ENCODE peak calls at places on chromosomes 11 and 22, in seven cellular contexts. One of them, this sample, is unnamed.

GRCh38 chr11:9039194-9039593 is 35.4 kb upstream of the NRIP3 start:
- DNase-seq in WTC11: no peak
- DNase-seq in body of pancreas: no peak
- DNase-seq in RWPE1: peak
- DNase-seq in A549: no peak
- DNase-seq in osteoblast: no peak
- DNase-seq in LNCaP clone FGC: no peak
- DNase-seq in this sample: no peak

GRCh38 chr11:85723088-85723487 is 37.1 kb upstream of the CCDC89 start:
- DNase-seq in body of pancreas: no peak
- DNase-seq in LNCaP clone FGC: no peak
- DNase-seq in RWPE1: peak
- DNase-seq in osteoblast: no peak
- DNase-seq in A549: no peak
- DNase-seq in WTC11: no peak
- DNase-seq in this sample: no peak

GRCh38 chr11:130315354-130315970 is 745 bp upstream of the ZBTB44 start:
- DNase-seq in LNCaP clone FGC: no peak
- DNase-seq in RWPE1: no peak
- DNase-seq in osteoblast: no peak
- DNase-seq in WTC11: peak
- DNase-seq in A549: no peak
- DNase-seq in body of pancreas: peak
- DNase-seq in this sample: no peak

GRCh38 chr11:69039501-69039900 is 9.2 kb upstream of the TPCN2 start:
- DNase-seq in WTC11: no peak
- DNase-seq in RWPE1: no peak
- DNase-seq in A549: no peak
- DNase-seq in osteoblast: peak
- DNase-seq in body of pancreas: no peak
- DNase-seq in LNCaP clone FGC: no peak
- DNase-seq in this sample: no peak

GRCh38 chr11:131977231-131977630 is 606.8 kb downstream of the NTM start:
- DNase-seq in body of pancreas: no peak
- DNase-seq in WTC11: no peak
- DNase-seq in A549: no peak
- DNase-seq in RWPE1: peak
- DNase-seq in LNCaP clone FGC: no peak
- DNase-seq in osteoblast: no peak
- DNase-seq in this sample: no peak

GRCh38 chr11:71120346-71120963 is 131.9 kb downstream of the SHANK2 start:
- DNase-seq in RWPE1: peak
- DNase-seq in LNCaP clone FGC: no peak
- DNase-seq in body of pancreas: peak
- DNase-seq in WTC11: peak
- DNase-seq in osteoblast: no peak
- DNase-seq in A549: peak
- DNase-seq in this sample: no peak

GRCh38 chr11:75288846-75289760 is 48.5 kb downstream of the TPBGL start:
- DNase-seq in LNCaP clone FGC: peak
- DNase-seq in A549: no peak
- DNase-seq in osteoblast: peak
- DNase-seq in RWPE1: no peak
- DNase-seq in WTC11: no peak
- DNase-seq in body of pancreas: no peak
- DNase-seq in this sample: no peak

GRCh38 chr11:112537846-112538330 is 277.2 kb upstream of the PLET1 start:
- DNase-seq in LNCaP clone FGC: no peak
- DNase-seq in body of pancreas: no peak
- DNase-seq in RWPE1: peak
- DNase-seq in A549: no peak
- DNase-seq in osteoblast: no peak
- DNase-seq in WTC11: no peak
- DNase-seq in this sample: no peak

GRCh38 chr22:22384668-22385244 is 123.8 kb downstream of the ZNF280B start:
- DNase-seq in LNCaP clone FGC: no peak
- DNase-seq in RWPE1: no peak
- DNase-seq in body of pancreas: no peak
- DNase-seq in WTC11: no peak
- DNase-seq in A549: no peak
- DNase-seq in osteoblast: no peak
- DNase-seq in this sample: no peak
- TF ChIP-seq CTCF in LNCaP clone FGC: no peak
- TF ChIP-seq CTCF in RWPE1: no peak
- TF ChIP-seq CTCF in body of pancreas: no peak
- TF ChIP-seq CTCF in WTC11: no peak
- TF ChIP-seq CTCF in A549: no peak
- TF ChIP-seq CTCF in osteoblast: no peak
- TF ChIP-seq CTCF in this sample: no peak

DNA sequence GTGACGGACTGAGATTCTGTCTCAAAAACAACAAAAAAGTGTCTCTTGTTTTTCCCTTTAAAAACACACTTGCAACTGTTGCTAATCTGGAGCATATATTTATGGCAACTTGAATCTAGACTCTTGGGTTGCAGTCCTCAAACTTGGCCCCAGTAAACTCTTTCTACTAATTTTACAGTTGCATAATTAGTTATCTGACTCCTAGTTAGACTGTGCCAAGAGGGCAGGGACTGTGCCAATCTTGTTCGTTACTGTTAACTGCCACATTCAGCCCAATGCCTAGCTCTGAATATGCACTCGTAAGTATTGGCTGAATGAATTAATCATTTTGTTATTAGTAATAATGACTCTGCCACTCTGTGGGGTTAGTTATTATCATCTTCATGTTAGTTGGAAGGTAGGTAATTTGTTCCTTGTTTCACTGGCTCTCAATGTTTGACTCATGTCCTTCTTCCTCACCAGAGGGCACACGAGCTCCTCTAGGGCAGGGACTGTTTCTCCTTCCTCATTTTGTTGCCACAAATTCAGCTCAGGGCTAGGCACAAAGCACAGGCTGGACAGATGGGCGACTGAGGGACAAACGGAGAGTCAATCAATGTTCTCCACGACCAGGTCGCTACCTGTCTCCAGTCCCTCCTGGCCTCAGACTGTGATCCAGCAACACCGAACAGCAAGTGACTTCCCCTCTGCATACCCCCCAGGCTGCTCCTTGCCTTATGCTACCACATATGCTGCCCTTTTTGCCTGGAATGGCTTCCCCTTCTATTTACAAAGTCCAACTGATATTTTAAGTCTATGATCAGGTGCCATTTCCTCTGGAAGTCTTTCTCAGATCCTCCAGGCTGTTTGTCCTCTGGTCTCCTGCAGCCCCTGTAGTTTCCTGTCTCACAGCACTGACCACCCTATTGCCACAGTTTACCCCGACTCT is 9.0 kb downstream of the CLPB start:
- DNase-seq in RWPE1: no peak
- DNase-seq in LNCaP clone FGC: no peak
- DNase-seq in osteoblast: no peak
- DNase-seq in body of pancreas: peak
- DNase-seq in A549: no peak
- DNase-seq in WTC11: no peak
- DNase-seq in this sample: no peak
- TF ChIP-seq CTCF in RWPE1: no peak
- TF ChIP-seq CTCF in LNCaP clone FGC: no peak
- TF ChIP-seq CTCF in osteoblast: no peak
- TF ChIP-seq CTCF in body of pancreas: no peak
- TF ChIP-seq CTCF in A549: no peak
- TF ChIP-seq CTCF in WTC11: no peak
- TF ChIP-seq CTCF in this sample: no peak

GRCh38 chr11:76693791-76694190 is 23.2 kb upstream of the LRRC32 start:
- DNase-seq in osteoblast: no peak
- DNase-seq in LNCaP clone FGC: no peak
- DNase-seq in WTC11: no peak
- DNase-seq in body of pancreas: no peak
- DNase-seq in RWPE1: no peak
- DNase-seq in A549: no peak
- DNase-seq in this sample: no peak

GRCh38 chr11:76696756-76697155 is 26.2 kb upstream of the LRRC32 start:
- DNase-seq in osteoblast: no peak
- DNase-seq in LNCaP clone FGC: no peak
- DNase-seq in A549: no peak
- DNase-seq in body of pancreas: no peak
- DNase-seq in WTC11: no peak
- DNase-seq in RWPE1: no peak
- DNase-seq in this sample: no peak

GRCh38 chr11:76695767-76696166 is 25.2 kb upstream of the LRRC32 start:
- DNase-seq in osteoblast: no peak
- DNase-seq in LNCaP clone FGC: no peak
- DNase-seq in RWPE1: no peak
- DNase-seq in body of pancreas: no peak
- DNase-seq in WTC11: no peak
- DNase-seq in A549: no peak
- DNase-seq in this sample: no peak

GRCh38 chr11:76694664-76695063 is 24.1 kb upstream of the LRRC32 start:
- DNase-seq in RWPE1: no peak
- DNase-seq in osteoblast: peak
- DNase-seq in LNCaP clone FGC: no peak
- DNase-seq in body of pancreas: no peak
- DNase-seq in A549: no peak
- DNase-seq in WTC11: no peak
- DNase-seq in this sample: no peak

DNA sequence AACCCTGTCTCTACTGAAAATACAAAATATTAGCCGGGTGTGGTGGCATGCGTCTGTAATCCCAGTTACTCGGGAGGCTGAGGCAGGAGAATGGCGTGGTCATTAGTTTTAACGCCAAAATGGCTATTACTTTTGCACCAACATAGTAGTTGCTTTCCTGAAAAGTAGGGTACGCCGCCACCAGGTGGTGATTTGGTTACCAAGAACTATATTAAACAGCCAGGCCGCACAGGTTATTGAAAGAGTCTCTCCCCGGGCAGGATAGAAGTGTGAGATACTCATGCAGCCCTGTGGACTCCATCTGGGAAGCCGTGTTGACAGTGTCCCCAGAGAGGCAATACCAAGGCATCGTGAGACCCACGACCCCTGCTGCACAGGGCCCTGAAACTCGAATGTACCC is 24.6 kb upstream of the LRRC32 start:
- DNase-seq in RWPE1: no peak
- DNase-seq in LNCaP clone FGC: no peak
- DNase-seq in A549: no peak
- DNase-seq in WTC11: no peak
- DNase-seq in body of pancreas: no peak
- DNase-seq in osteoblast: peak
- DNase-seq in this sample: no peak
- TF ChIP-seq CTCF in RWPE1: no peak
- TF ChIP-seq CTCF in LNCaP clone FGC: no peak
- TF ChIP-seq CTCF in A549: peak
- TF ChIP-seq CTCF in WTC11: no peak
- TF ChIP-seq CTCF in body of pancreas: no peak
- TF ChIP-seq CTCF in osteoblast: no peak
- TF ChIP-seq CTCF in this sample: peak

GRCh38 chr22:41952713-41953112 is 763 bp downstream of the SMIM45 start:
- DNase-seq in osteoblast: no peak
- DNase-seq in RWPE1: no peak
- DNase-seq in WTC11: no peak
- DNase-seq in LNCaP clone FGC: no peak
- DNase-seq in A549: no peak
- DNase-seq in body of pancreas: no peak
- DNase-seq in this sample: no peak

GRCh38 chr22:41947181-41948080 is 479 bp upstream of the CENPM start:
- DNase-seq in WTC11: no peak
- DNase-seq in body of pancreas: no peak
- DNase-seq in RWPE1: no peak
- DNase-seq in LNCaP clone FGC: no peak
- DNase-seq in A549: no peak
- DNase-seq in osteoblast: no peak
- DNase-seq in this sample: no peak

GRCh38 chr22:41949297-41949965 is 2.5 kb upstream of the CENPM start:
- DNase-seq in LNCaP clone FGC: no peak
- DNase-seq in RWPE1: no peak
- DNase-seq in osteoblast: no peak
- DNase-seq in body of pancreas: no peak
- DNase-seq in WTC11: no peak
- DNase-seq in A549: no peak
- DNase-seq in this sample: no peak

GRCh38 chr22:41948142-41948541 is 1.2 kb upstream of the CENPM start:
- DNase-seq in LNCaP clone FGC: no peak
- DNase-seq in WTC11: no peak
- DNase-seq in body of pancreas: no peak
- DNase-seq in RWPE1: no peak
- DNase-seq in osteoblast: no peak
- DNase-seq in A549: no peak
- DNase-seq in this sample: no peak

DNA sequence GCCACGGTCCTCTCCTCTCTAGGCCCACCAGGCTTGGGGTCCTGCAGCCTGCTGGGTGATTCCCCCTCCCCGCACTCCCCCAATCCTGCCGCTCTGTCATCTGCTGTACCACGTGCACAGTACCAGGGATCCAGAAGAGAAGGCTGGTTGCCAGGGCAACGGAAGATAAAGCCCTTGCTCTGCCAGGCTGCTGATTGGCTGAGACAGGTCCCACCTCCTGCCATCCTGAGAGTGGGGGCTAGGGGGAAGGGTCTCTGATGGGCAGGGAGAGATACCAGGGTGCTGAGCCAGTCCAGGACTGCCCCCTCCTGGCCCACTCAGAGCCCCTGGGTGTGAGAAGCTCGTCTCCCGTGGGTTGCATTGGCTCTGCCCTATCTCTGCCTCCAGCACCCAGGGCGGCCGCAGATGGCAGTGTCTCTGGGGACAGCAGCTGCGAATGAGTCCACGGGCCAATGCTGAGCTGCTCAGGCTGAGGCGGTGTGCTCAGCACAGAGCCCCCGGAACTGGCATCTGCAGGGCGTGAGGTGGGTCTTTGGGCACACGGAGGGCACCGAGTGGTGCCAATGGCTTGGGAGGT is at the start of gene SMIM45:
- DNase-seq in WTC11: peak
- DNase-seq in osteoblast: no peak
- DNase-seq in RWPE1: no peak
- DNase-seq in LNCaP clone FGC: no peak
- DNase-seq in body of pancreas: no peak
- DNase-seq in A549: no peak
- DNase-seq in this sample: no peak
- TF ChIP-seq CTCF in WTC11: no peak
- TF ChIP-seq CTCF in osteoblast: no peak
- TF ChIP-seq CTCF in RWPE1: no peak
- TF ChIP-seq CTCF in LNCaP clone FGC: no peak
- TF ChIP-seq CTCF in body of pancreas: no peak
- TF ChIP-seq CTCF in A549: no peak
- TF ChIP-seq CTCF in this sample: no peak

GRCh38 chr11:103436131-103436770 is 327.0 kb downstream of the DYNC2H1 start:
- DNase-seq in body of pancreas: no peak
- DNase-seq in RWPE1: no peak
- DNase-seq in WTC11: no peak
- DNase-seq in LNCaP clone FGC: no peak
- DNase-seq in A549: no peak
- DNase-seq in osteoblast: no peak
- DNase-seq in this sample: no peak

GRCh38 chr11:103433976-103434375 is 324.8 kb downstream of the DYNC2H1 start:
- DNase-seq in A549: no peak
- DNase-seq in osteoblast: no peak
- DNase-seq in body of pancreas: no peak
- DNase-seq in RWPE1: no peak
- DNase-seq in WTC11: no peak
- DNase-seq in LNCaP clone FGC: no peak
- DNase-seq in this sample: no peak

GRCh38 chr11:103433380-103433779 is 324.2 kb downstream of the DYNC2H1 start:
- DNase-seq in osteoblast: peak
- DNase-seq in LNCaP clone FGC: no peak
- DNase-seq in body of pancreas: no peak
- DNase-seq in WTC11: no peak
- DNase-seq in A549: no peak
- DNase-seq in RWPE1: peak
- DNase-seq in this sample: no peak
- TF ChIP-seq CTCF in osteoblast: no peak
- TF ChIP-seq CTCF in LNCaP clone FGC: peak
- TF ChIP-seq CTCF in body of pancreas: no peak
- TF ChIP-seq CTCF in WTC11: no peak
- TF ChIP-seq CTCF in A549: no peak
- TF ChIP-seq CTCF in RWPE1: no peak
- TF ChIP-seq CTCF in this sample: peak

GRCh38 chr11:110827276-110827675 is 115.0 kb upstream of the ARHGAP20 start:
- DNase-seq in osteoblast: no peak
- DNase-seq in body of pancreas: no peak
- DNase-seq in A549: no peak
- DNase-seq in RWPE1: no peak
- DNase-seq in WTC11: no peak
- DNase-seq in LNCaP clone FGC: no peak
- DNase-seq in this sample: no peak
- TF ChIP-seq CTCF in osteoblast: no peak
- TF ChIP-seq CTCF in body of pancreas: no peak
- TF ChIP-seq CTCF in A549: no peak
- TF ChIP-seq CTCF in RWPE1: no peak
- TF ChIP-seq CTCF in WTC11: no peak
- TF ChIP-seq CTCF in LNCaP clone FGC: no peak
- TF ChIP-seq CTCF in this sample: no peak

This sample was measured in chondrocyte.